ENCODE peak calls at places on chromosomes 3 and 15, in six cellular contexts. Q, D, J, F, G and O are unnamed samples.

GRCh38 chr15:90419738-90420487 is 31.9 kb downstream of the IQGAP1 start:
- DNase-seq in Q (no peak), D (no peak), J (no peak), F (no peak), G (no peak), O (no peak)

GRCh38 chr15:71691700-71692417 is 118.5 kb upstream of the NR2E3 start:
- DNase-seq in Q (no peak), D (peak; percentile 71), J (no peak), F (no peak), G (no peak), O (no peak)

GRCh38 chr15:31276596-31277298 is 49.9 kb upstream of the KLF13 start:
- DNase-seq in Q (no peak), D (peak; percentile 21), J (peak; percentile 17), F (no peak), G (no peak), O (no peak)

GRCh38 chr3:32334675-32335074 is 57.0 kb upstream of the CMTM7 start:
- DNase-seq in Q (no peak), D (no peak), J (no peak), F (no peak), G (no peak), O (no peak)

GRCh38 chr3:40827942-40828688 is 303.4 kb downstream of the ZNF621 start:
- DNase-seq in Q (no peak), D (no peak), J (no peak), F (no peak), G (no peak), O (no peak)

GRCh38 chr15:38189651-38190280 is 62.9 kb upstream of the SPRED1 start:
- DNase-seq in Q (no peak), D (no peak), J (no peak), F (no peak), G (no peak), O (no peak)

GRCh38 chr3:136925425-136926190 is 32.2 kb upstream of the IL20RB start:
- DNase-seq in Q (no peak), D (no peak), J (no peak), F (no peak), G (no peak), O (no peak)

GRCh38 chr3:145798005-145798404 is 363.0 kb downstream of the PLOD2 start:
- DNase-seq in Q (no peak), D (peak; percentile 68), J (no peak), F (no peak), G (no peak), O (no peak)

GRCh38 chr3:10184250-10184649 is 19.5 kb downstream of the IRAK2 start:
- DNase-seq in Q (no peak), D (no peak), J (no peak), F (no peak), G (no peak), O (no peak)

GRCh38 chr15:76163429-76164020 is 103.7 kb downstream of the TMEM266 start:
- DNase-seq in Q (no peak), D (peak; percentile 38), J (peak; percentile 66), F (peak; percentile 80), G (peak; percentile 84), O (peak; percentile 82)

GRCh38 chr3:60017631-60018030 is 967.8 kb upstream of the CFAP20DC start:
- DNase-seq in Q (no peak), D (no peak), J (no peak), F (no peak), G (no peak), O (no peak)

GRCh38 chr3:160006282-160007163 is 17.9 kb downstream of the IL12A start:
- DNase-seq in Q (no peak), D (peak; percentile 47), J (peak; percentile 47), F (no peak), G (no peak), O (no peak)

GRCh38 chr3:39241502-39241901 is 38.3 kb downstream of the CX3CR1 start:
- DNase-seq in Q (no peak), D (no peak), J (no peak), F (no peak), G (no peak), O (no peak)

GRCh38 chr3:23809840-23810341 is 4.1 kb downstream of the UBE2E1 start:
- DNase-seq in Q (no peak), D (no peak), J (no peak), F (no peak), G (no peak), O (no peak)

GRCh38 chr3:34206996-34207395 is 408.6 kb downstream of the PDCD6IP start:
- DNase-seq in Q (no peak), D (no peak), J (no peak), F (no peak), G (no peak), O (no peak)

GRCh38 chr3:11553436-11554235 is 90.1 kb downstream of the VGLL4 start:
- DNase-seq in Q (no peak), D (peak; percentile 81), J (no peak), F (no peak), G (peak; percentile 57), O (peak; percentile 44)

GRCh38 chr3:107870989-107871638 is 219.7 kb downstream of the CD47 start:
- DNase-seq in Q (no peak), D (no peak), J (no peak), F (no peak), G (no peak), O (no peak)

GRCh38 chr3:124628865-124629264 is 101.4 kb upstream of the UMPS start:
- DNase-seq in Q (no peak), D (no peak), J (no peak), F (no peak), G (no peak), O (no peak)

GRCh38 chr3:128383316-128384235 is 83.1 kb downstream of the DNAJB8 start:
- DNase-seq in Q (no peak), D (peak; percentile 86), J (no peak), F (peak; percentile 88), G (peak; percentile 80), O (peak; percentile 91)

GRCh38 chr3:128623762-128624176 is 26.8 kb downstream of the RPN1 start:
- DNase-seq in Q (no peak), D (no peak), J (no peak), F (no peak), G (peak; percentile 65), O (no peak)

GRCh38 chr3:50164481-50164880 is 9.4 kb downstream of the SEMA3F start:
- DNase-seq in Q (no peak), D (no peak), J (no peak), F (no peak), G (no peak), O (no peak)

GRCh38 chr3:50164984-50165383 is 9.9 kb downstream of the SEMA3F start:
- DNase-seq in Q (no peak), D (no peak), J (no peak), F (no peak), G (no peak), O (no peak)

GRCh38 chr3:50167069-50167781 is 12.1 kb downstream of the SEMA3F start:
- DNase-seq in Q (no peak), D (peak; percentile 48), J (no peak), F (peak; percentile 77), G (no peak), O (no peak)

GRCh38 chr3:50166309-50167019 is 11.3 kb downstream of the SEMA3F start:
- DNase-seq in Q (no peak), D (no peak), J (no peak), F (no peak), G (no peak), O (no peak)

GRCh38 chr3:50165388-50166308 is 10.5 kb downstream of the SEMA3F start:
- DNase-seq in Q (no peak), D (peak; percentile 43), J (peak; percentile 60), F (no peak), G (no peak), O (no peak)
- TF ChIP-seq CTCF in Q (no peak), D (no peak), J (no peak), F (no peak), G (no peak), O (no peak)

GRCh38 chr3:185422677-185423076 is 59.7 kb downstream of the MAP3K13 start:
- DNase-seq in Q (no peak), D (no peak), J (no peak), F (no peak), G (no peak), O (no peak)

GRCh38 chr3:185420762-185421161 is 57.8 kb downstream of the MAP3K13 start:
- DNase-seq in Q (no peak), D (peak; percentile 73), J (no peak), F (peak; percentile 59), G (peak; percentile 50), O (no peak)

GRCh38 chr3:185423178-185423577 is 60.2 kb downstream of the MAP3K13 start:
- DNase-seq in Q (no peak), D (peak; percentile 30), J (no peak), F (no peak), G (no peak), O (no peak)

GRCh38 chr3:185421577-185422232 is 58.8 kb downstream of the MAP3K13 start:
- DNase-seq in Q (no peak), D (no peak), J (no peak), F (no peak), G (no peak), O (no peak)

GRCh38 chr3:185424435-185424834 is 61.5 kb downstream of the MAP3K13 start:
- DNase-seq in Q (no peak), D (no peak), J (no peak), F (no peak), G (no peak), O (no peak)
- H3K4me3 ChIP-seq in Q (no peak overlapping the region), D (no peak overlapping the region), J (no peak overlapping the region), F (no peak overlapping the region), G (no peak overlapping the region), O (no peak overlapping the region)

DNA sequence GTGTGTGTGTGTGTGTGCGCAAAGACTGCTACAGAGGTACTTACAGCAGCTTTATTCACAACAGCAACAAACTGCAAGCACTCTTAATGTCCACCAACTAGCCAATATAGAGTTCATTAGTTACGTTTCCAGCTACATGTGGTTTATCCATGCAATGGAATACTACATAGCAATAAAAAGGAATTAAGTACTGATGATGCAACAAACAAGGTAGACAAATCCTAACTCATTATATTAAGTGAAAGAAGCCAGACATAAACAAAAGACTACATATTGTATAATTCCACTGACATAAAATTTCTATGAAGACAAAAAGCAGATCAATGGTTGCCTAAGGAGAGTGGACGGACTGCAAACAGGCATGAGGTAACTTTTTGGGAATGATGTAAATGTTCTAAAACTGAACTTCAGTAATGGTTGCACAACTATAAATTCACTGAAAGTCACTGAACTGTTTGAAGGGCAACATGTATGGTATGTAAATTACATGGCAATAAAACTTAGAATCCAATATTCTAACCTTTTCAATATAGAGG is 433.7 kb downstream of the SHQ1 start:
- DNase-seq in Q (no peak), D (no peak), J (no peak), F (no peak), G (no peak), O (no peak)
- H3K4me1 ChIP-seq in Q (peaks cover 20% of the 10 kb centered on the region), D (peaks cover 23% of the 10 kb centered on the region), J (peaks cover 23% of the 10 kb centered on the region), F (peaks cover 14% of the 10 kb centered on the region), G (peaks cover 46% of the 10 kb centered on the region), O (peaks cover 79% of the 10 kb centered on the region)

DNA sequence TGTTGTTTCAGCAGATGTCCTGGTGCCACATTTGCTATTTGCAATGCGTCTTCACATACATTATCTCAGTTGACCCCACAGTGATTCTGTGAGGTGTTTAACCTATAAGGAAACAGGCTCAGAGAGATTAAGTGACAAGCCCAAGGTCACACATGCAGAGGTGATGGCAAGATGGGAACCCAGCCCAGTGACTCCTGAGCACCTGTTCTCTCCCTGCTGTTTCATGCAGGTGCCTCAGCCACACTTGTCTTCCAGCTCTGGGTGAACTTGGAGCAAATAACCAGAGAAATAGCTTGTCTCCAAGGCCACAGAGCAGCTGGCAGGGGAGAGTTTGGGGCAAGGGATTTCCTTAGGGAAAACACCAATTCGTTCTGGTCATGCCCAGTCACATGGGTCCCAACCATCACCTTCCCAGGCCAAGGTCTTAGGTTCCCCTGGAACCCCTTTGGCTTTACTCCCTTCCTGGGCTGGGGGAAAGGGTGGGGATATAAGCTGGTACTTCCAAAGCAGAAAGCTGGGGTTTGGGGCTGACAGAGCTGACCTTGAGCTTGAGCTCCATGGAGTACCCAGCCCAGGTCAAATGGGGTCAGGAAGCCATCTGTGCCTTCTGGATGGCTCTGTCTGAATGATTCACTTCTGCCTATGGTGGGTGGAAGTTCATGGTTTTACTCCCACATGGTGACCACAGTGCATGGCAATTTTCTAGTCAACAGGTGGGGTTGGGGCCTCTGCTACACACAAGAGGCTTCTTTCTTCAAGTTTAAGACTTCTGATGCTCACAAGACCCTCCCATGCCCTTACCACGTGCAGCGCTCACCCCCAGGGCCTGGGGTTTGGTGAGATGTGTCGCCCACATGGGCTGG is 22.4 kb downstream of the LIPC start:
- DNase-seq in Q (no peak), D (no peak), J (no peak), F (no peak), G (no peak), O (no peak)
- TF ChIP-seq CTCF in Q (no peak), D (no peak), J (no peak), F (no peak), G (no peak), O (no peak)